ENCODE peak calls at places on chromosomes 12 and 14, in eight cellular contexts. A, V, Q, B, W, C, Y and R are unnamed samples.

GRCh38 chr14:22973217-22974032 is 8.9 kb downstream of the AJUBA start:
- DNase-seq in A (peak), V (no peak), Q (peak), B (no peak), W (peak), C (no peak), Y (no peak), R (peak)

GRCh38 chr14:99757331-99758070 is 35.7 kb upstream of the EML1 start:
- DNase-seq in A (peak), V (peak), Q (peak), B (no peak), W (no peak), C (no peak), Y (no peak), R (no peak)

GRCh38 chr12:49365542-49365941 is 1.7 kb upstream of the SPATS2 start:
- DNase-seq in A (peak), V (no peak), Q (peak), B (no peak), W (no peak), C (no peak), Y (no peak), R (no peak)

GRCh38 chr12:68319988-68320623 is 12.1 kb downstream of the MDM1 start:
- DNase-seq in A (peak), V (peak), Q (peak), B (no peak), W (no peak), C (no peak), Y (peak), R (no peak)

GRCh38 chr14:70640938-70641547 is 673 bp upstream of the TTC9 start:
- DNase-seq in A (peak), V (no peak), Q (peak), B (no peak), W (peak), C (peak), Y (peak), R (no peak)

GRCh38 chr12:58349161-58349560 is 407.8 kb downstream of the ATP23 start:
- DNase-seq in A (peak), V (no peak), Q (no peak), B (no peak), W (no peak), C (no peak), Y (no peak), R (no peak)

GRCh38 chr14:52048641-52049204 is 20.1 kb downstream of the NID2 start:
- DNase-seq in A (no peak), V (no peak), Q (no peak), B (no peak), W (peak), C (no peak), Y (no peak), R (no peak)

GRCh38 chr12:94042321-94042720 is 106.1 kb upstream of the PLXNC1 start:
- DNase-seq in A (no peak), V (no peak), Q (no peak), B (no peak), W (peak), C (no peak), Y (no peak), R (no peak)

GRCh38 chr14:75871181-75871880 is 110.5 kb downstream of the TGFB3 start:
- DNase-seq in A (peak), V (no peak), Q (no peak), B (no peak), W (no peak), C (no peak), Y (no peak), R (no peak)

GRCh38 chr14:52052289-52052943 is 16.4 kb downstream of the NID2 start:
- DNase-seq in A (peak), V (peak), Q (peak), B (no peak), W (no peak), C (no peak), Y (no peak), R (no peak)

GRCh38 chr12:12874014-12874413 is 17.3 kb upstream of the GPRC5A start:
- DNase-seq in A (no peak), V (no peak), Q (no peak), B (no peak), W (no peak), C (no peak), Y (no peak), R (no peak)

GRCh38 chr14:80930836-80931389 is 10.6 kb downstream of the CEP128 start:
- DNase-seq in A (peak), V (peak), Q (peak), B (no peak), W (no peak), C (no peak), Y (no peak), R (no peak)

GRCh38 chr12:52358575-52359350 is 8.5 kb downstream of the KRT85 start:
- DNase-seq in A (no peak), V (no peak), Q (no peak), B (no peak), W (no peak), C (no peak), Y (no peak), R (no peak)

GRCh38 chr12:66678640-66679268 is at the start of gene GRIP1:
- DNase-seq in A (no peak), V (no peak), Q (no peak), B (no peak), W (peak), C (no peak), Y (no peak), R (no peak)

GRCh38 chr14:94501588-94502516 is 7.4 kb downstream of the SERPINA12 start:
- DNase-seq in A (no peak), V (no peak), Q (no peak), B (no peak), W (no peak), C (no peak), Y (no peak), R (no peak)

GRCh38 chr14:22071001-22071400 is 397.4 kb upstream of the OR4E1 start:
- DNase-seq in A (no peak), V (no peak), Q (no peak), B (no peak), W (no peak), C (peak), Y (no peak), R (no peak)

GRCh38 chr14:18660585-18660922 is 59.6 kb downstream of the OR11H12 start:
- DNase-seq in A (no peak), V (no peak), Q (no peak), B (no peak), W (no peak), C (no peak), Y (no peak), R (no peak)

GRCh38 chr12:34294137-34294536 is 271.8 kb downstream of the ALG10 start:
- DNase-seq in A (no peak), V (no peak), Q (no peak), B (no peak), W (no peak), C (peak), Y (no peak), R (no peak)

GRCh38 chr14:32494566-32495434 is 165.7 kb downstream of the AKAP6 start:
- DNase-seq in A (peak), V (no peak), Q (no peak), B (no peak), W (no peak), C (no peak), Y (no peak), R (no peak)

GRCh38 chr14:39268393-39268792 is 34.7 kb downstream of the MIA2 start:
- DNase-seq in A (peak), V (no peak), Q (peak), B (no peak), W (no peak), C (no peak), Y (no peak), R (no peak)

GRCh38 chr14:104141621-104142091 is 3.3 kb downstream of the KIF26A start:
- DNase-seq in A (no peak), V (no peak), Q (no peak), B (no peak), W (no peak), C (peak), Y (no peak), R (no peak)

GRCh38 chr12:47303207-47303606 is 223.4 kb upstream of the AMIGO2 start:
- DNase-seq in A (peak), V (peak), Q (peak), B (no peak), W (no peak), C (no peak), Y (no peak), R (no peak)

GRCh38 chr14:100298551-100299237 is 7.5 kb downstream of the SLC25A29 start:
- DNase-seq in A (no peak), V (no peak), Q (no peak), B (no peak), W (no peak), C (peak), Y (peak), R (no peak)

GRCh38 chr12:45731376-45731775 is 1.9 kb downstream of the ARID2 start:
- DNase-seq in A (no peak), V (no peak), Q (no peak), B (no peak), W (peak), C (no peak), Y (no peak), R (no peak)

GRCh38 chr12:117889098-117889497 is 79.7 kb downstream of the KSR2 start:
- DNase-seq in A (no peak), V (no peak), Q (no peak), B (no peak), W (no peak), C (no peak), Y (no peak), R (no peak)

GRCh38 chr12:45235087-45236025 is 19.5 kb downstream of the ANO6 start:
- DNase-seq in A (peak), V (no peak), Q (peak), B (no peak), W (peak), C (no peak), Y (peak), R (no peak)

GRCh38 chr14:36981832-36982528 is 190.4 kb downstream of the SLC25A21 start:
- DNase-seq in A (peak), V (no peak), Q (peak), B (no peak), W (no peak), C (no peak), Y (no peak), R (no peak)

GRCh38 chr14:99270491-99271287 is 1.3 kb downstream of the BCL11B start:
- DNase-seq in A (no peak), V (no peak), Q (no peak), B (no peak), W (peak), C (peak), Y (no peak), R (no peak)

GRCh38 chr12:49537709-49538601 is 875 bp upstream of the KCNH3 start:
- DNase-seq in A (no peak), V (no peak), Q (no peak), B (no peak), W (peak), C (no peak), Y (no peak), R (no peak)

GRCh38 chr12:123238330-123238682 is 5.1 kb downstream of the MTRFR start:
- DNase-seq in A (no peak), V (no peak), Q (no peak), B (no peak), W (no peak), C (no peak), Y (no peak), R (no peak)
- TF ChIP-seq CTCF in A (no peak), V (no peak), Q (no peak), B (peak), W (no peak), C (no peak), Y (no peak), R (no peak)

GRCh38 chr12:101698782-101699347 is 1.4 kb downstream of the CHPT1 start:
- DNase-seq in A (peak), V (no peak), Q (peak), B (no peak), W (no peak), C (peak), Y (no peak), R (no peak)
- TF ChIP-seq CTCF in A (peak), V (peak), Q (peak), B (no peak), W (peak), C (no peak), Y (no peak), R (peak)

DNA sequence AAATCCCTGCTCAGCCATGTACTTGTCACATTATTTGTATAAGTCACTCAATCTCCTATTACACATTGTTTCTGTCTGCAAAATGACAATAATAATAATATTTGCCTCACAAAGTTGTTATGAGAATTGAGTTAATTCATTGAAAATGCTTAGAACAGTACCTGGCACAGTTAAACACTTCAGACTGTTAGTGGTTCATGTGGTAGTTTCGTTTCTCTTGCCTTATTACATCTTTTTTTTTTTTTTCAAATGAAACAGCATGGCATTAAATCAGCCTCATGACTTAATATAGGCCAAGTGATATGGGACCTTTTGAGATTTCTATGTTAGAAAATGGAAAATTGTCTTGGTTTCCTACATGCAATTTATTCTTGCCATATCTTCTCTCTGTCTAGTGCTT is 71.0 kb upstream of the CRY1 start:
- DNase-seq in A (no peak), V (no peak), Q (no peak), B (no peak), W (no peak), C (no peak), Y (no peak), R (no peak)
- TF ChIP-seq CTCF in A (no peak), V (no peak), Q (no peak), B (no peak), W (no peak), C (no peak), Y (no peak), R (no peak)

DNA sequence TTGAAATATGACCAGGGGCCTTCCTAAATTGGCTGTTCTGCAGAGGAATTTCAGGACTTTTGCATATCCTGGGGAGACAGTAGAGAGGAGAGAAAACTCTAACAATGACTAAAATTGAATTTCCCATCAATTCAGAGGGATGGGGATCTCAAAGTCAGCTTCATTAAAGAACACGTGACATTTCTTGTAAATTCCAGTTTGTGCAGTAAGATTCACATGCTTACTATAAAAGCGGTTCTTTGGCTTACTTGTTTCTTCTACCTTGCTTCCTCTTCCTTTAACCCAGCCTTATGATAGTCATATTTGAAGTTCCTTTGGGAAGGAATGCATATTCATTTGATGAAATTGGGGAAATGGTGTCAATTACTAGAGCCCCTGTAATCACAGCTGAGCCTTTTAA is 143.7 kb upstream of the GZMB start:
- DNase-seq in A (no peak), V (no peak), Q (no peak), B (no peak), W (peak), C (no peak), Y (no peak), R (no peak)
- TF ChIP-seq CTCF in A (no peak), V (no peak), Q (no peak), B (no peak), W (no peak), C (no peak), Y (no peak), R (no peak)

GRCh38 chr14:24275524-24276139 is 4.2 kb upstream of the RABGGTA start:
- DNase-seq in A (no peak), V (no peak), Q (no peak), B (no peak), W (peak), C (no peak), Y (no peak), R (no peak)

GRCh38 chr14:24280797-24281460 is 9.5 kb upstream of the RABGGTA start:
- DNase-seq in A (no peak), V (no peak), Q (no peak), B (no peak), W (no peak), C (peak), Y (no peak), R (no peak)

GRCh38 chr14:24282736-24283135 is 11.3 kb upstream of the RABGGTA start:
- DNase-seq in A (no peak), V (no peak), Q (no peak), B (no peak), W (no peak), C (no peak), Y (no peak), R (no peak)

GRCh38 chr14:24277606-24278321 is 6.4 kb upstream of the RABGGTA start:
- DNase-seq in A (no peak), V (no peak), Q (no peak), B (no peak), W (no peak), C (no peak), Y (no peak), R (no peak)

GRCh38 chr14:24279301-24280186 is 8.1 kb upstream of the RABGGTA start:
- DNase-seq in A (no peak), V (no peak), Q (no peak), B (no peak), W (no peak), C (no peak), Y (no peak), R (no peak)
- TF ChIP-seq CTCF in A (peak), V (no peak), Q (no peak), B (no peak), W (peak), C (no peak), Y (no peak), R (no peak)